ENCODE peak calls at places on chromosomes 6 and 20, in seven cellular contexts. F is NCI-H524; Z is activated CD4-positive, alpha-beta T cell treated with anti-CD3 and anti-CD28 coated beads, Interleukin-2, amount 10 ng/mL, durations not matched to agents 7 days and 5 days; C is neural crest cell; J is stimulated activated CD4-positive, alpha-beta T cell treated with anti-CD3 and anti-CD28 coated beads, Interleukin-4, amount 100 ng/mL, for 1 hour; V is mammary epithelial cell; Y is HepG2. D is an unnamed sample.

GRCh38 chr6:23505021-23505420 is 621.0 kb upstream of the NRSN1 start:
- DNase-seq in J (no peak), V (no peak), F (no peak), C (no peak), Y (no peak), Z (no peak), D (no peak)

GRCh38 chr6:11381801-11382513 is 149.5 kb upstream of the NEDD9 start:
- DNase-seq in Y (no peak), C (no peak), J (peak), F (no peak), Z (peak), V (no peak), D (no peak)

GRCh38 chr20:31806564-31807355 is 12.4 kb upstream of the MYLK2 start:
- DNase-seq in C (no peak), J (no peak), V (no peak), Z (no peak), Y (no peak), F (no peak), D (no peak)

GRCh38 chr20:6678101-6678500 is 89.4 kb upstream of the BMP2 start:
- DNase-seq in V (no peak), J (no peak), C (no peak), F (no peak), Z (no peak), Y (no peak), D (no peak)

GRCh38 chr20:2332711-2333110 is 36.9 kb downstream of the TGM3 start:
- DNase-seq in C (no peak), Y (no peak), J (no peak), V (no peak), Z (no peak), F (no peak), D (no peak)

GRCh38 chr6:49327005-49327404 is 136.0 kb downstream of the MMUT start:
- DNase-seq in J (no peak), Z (no peak), V (no peak), Y (no peak), F (no peak), C (no peak), D (no peak)

GRCh38 chr6:43770417-43771209 is 602 bp downstream of the VEGFA start:
- DNase-seq in F (no peak), Z (peak), Y (peak), J (peak), C (peak), V (peak), D (peak)

GRCh38 chr6:113859349-113860164 is 2.4 kb downstream of the MARCKS start:
- DNase-seq in C (no peak), V (peak), F (no peak), Y (no peak), Z (no peak), J (no peak), D (peak)

GRCh38 chr20:38213607-38213940 is 47.0 kb downstream of the KIAA1755 start:
- DNase-seq in V (no peak), Y (no peak), J (no peak), Z (no peak), C (no peak), F (no peak), D (no peak)

GRCh38 chr20:18506744-18507143 is 996 bp upstream of the SEC23B start:
- DNase-seq in Z (peak), V (peak), J (no peak), F (no peak), C (no peak), Y (no peak), D (no peak)

GRCh38 chr6:115540077-115540869 is 520.4 kb downstream of the FRK start:
- DNase-seq in F (no peak), C (no peak), Y (no peak), J (no peak), Z (no peak), V (no peak), D (no peak)

GRCh38 chr6:39476151-39476550 is 153.6 kb upstream of the KCNK16 start:
- DNase-seq in Y (no peak), Z (no peak), J (no peak), F (no peak), C (no peak), V (no peak), D (no peak)

GRCh38 chr6:101150226-101150625 is 243.3 kb upstream of the GRIK2 start:
- DNase-seq in C (no peak), V (no peak), F (no peak), J (no peak), Z (no peak), Y (no peak), D (no peak)

GRCh38 chr6:110664933-110665332 is 150.3 kb downstream of the CDK19 start:
- DNase-seq in Z (no peak), F (no peak), Y (no peak), V (no peak), J (no peak), C (no peak), D (peak)

GRCh38 chr6:84762941-84763396 is 1.4 kb downstream of the TBX18 start:
- DNase-seq in V (no peak), F (no peak), Y (no peak), J (no peak), Z (no peak), C (no peak), D (no peak)

GRCh38 chr6:119346914-119347313 is 2.6 kb downstream of the MAN1A1 start:
- DNase-seq in Z (no peak), F (no peak), J (no peak), V (no peak), C (no peak), Y (no peak), D (no peak)

GRCh38 chr6:83221886-83222479 is 28.8 kb downstream of the RWDD2A start:
- DNase-seq in J (no peak), Y (peak), V (peak), Z (no peak), C (no peak), F (peak), D (no peak)

GRCh38 chr20:49675368-49676151 is 38.1 kb downstream of the B4GALT5 start:
- DNase-seq in V (no peak), Y (peak), C (no peak), F (no peak), J (no peak), Z (no peak), D (no peak)

GRCh38 chr6:81766482-81767069 is 14.1 kb upstream of the TENT5A start:
- DNase-seq in F (no peak), Z (no peak), J (no peak), Y (peak), C (no peak), V (peak), D (peak)

GRCh38 chr6:42105714-42106662 is 36.4 kb downstream of the C6orf132 start:
- DNase-seq in J (no peak), V (no peak), C (no peak), Y (no peak), Z (no peak), F (no peak), D (no peak)

GRCh38 chr6:69985180-69985579 is 118.8 kb downstream of the COL19A1 start:
- DNase-seq in J (no peak), Y (no peak), V (peak), C (no peak), Z (no peak), F (no peak), D (no peak)

GRCh38 chr20:10644458-10645204 is 29.2 kb downstream of the JAG1 start:
- DNase-seq in Y (no peak), V (no peak), Z (no peak), F (peak), C (no peak), J (no peak), D (no peak)

GRCh38 chr6:1385129-1386042 is 4.0 kb upstream of the FOXF2 start:
- DNase-seq in F (no peak), V (no peak), Z (no peak), J (no peak), C (no peak), Y (no peak), D (peak)

GRCh38 chr20:31543966-31544598 is 29.8 kb downstream of the HM13 start:
- DNase-seq in J (no peak), V (peak), F (no peak), Z (no peak), Y (no peak), C (no peak), D (peak)

GRCh38 chr6:136226027-136226673 is 24.0 kb downstream of the MTFR2 start:
- DNase-seq in V (no peak), C (peak), Z (peak), Y (peak), J (peak), F (peak), D (peak)

GRCh38 chr6:168042426-168043192 is 36.4 kb downstream of the FRMD1 start:
- DNase-seq in F (no peak), C (no peak), J (no peak), V (no peak), Y (no peak), Z (no peak), D (no peak)

GRCh38 chr20:1005452-1006027 is 3.4 kb upstream of the RSPO4 start:
- DNase-seq in V (peak), F (peak), J (peak), C (no peak), Z (peak), Y (peak), D (peak)

GRCh38 chr20:11001767-11002540 is 328.2 kb upstream of the JAG1 start:
- DNase-seq in J (no peak), Y (peak), V (peak), Z (no peak), F (no peak), C (no peak), D (peak)

GRCh38 chr6:166179704-166180103 is 12.1 kb upstream of the TBXT start:
- DNase-seq in C (no peak), Z (no peak), F (no peak), J (no peak), Y (no peak), V (no peak), D (no peak)

GRCh38 chr6:132830236-132830799 is 15.9 kb downstream of the RPS12 start:
- DNase-seq in J (no peak), V (no peak), F (peak), Y (peak), Z (no peak), C (no peak), D (peak)

GRCh38 chr6:56669585-56669984 is 26.9 kb upstream of the DST start:
- DNase-seq in F (no peak), C (no peak), Z (no peak), Y (no peak), V (no peak), J (no peak), D (no peak)

GRCh38 chr6:159109391-159109790 is 59.8 kb upstream of the FNDC1 start:
- DNase-seq in F (no peak), C (no peak), V (no peak), Z (no peak), J (no peak), Y (no peak), D (no peak)

GRCh38 chr6:2804516-2804915 is 37.1 kb downstream of the SERPINB1 start:
- DNase-seq in Y (no peak), V (no peak), Z (no peak), J (no peak), C (no peak), F (no peak), D (no peak)

D was measured in foreskin fibroblast.